ENCODE peak calls at places on chromosomes 5 and 9, in four cellular contexts. S is mammary epithelial cell, Q is adipocyte, M is lower lobe of right lung. N is an unnamed sample.

GRCh38 chr5:117741655-117742226 is 1167.1 kb upstream of the SEMA6A start:
- DNase-seq in S (no peak), M (no peak), Q (no peak), N (no peak)

GRCh38 chr9:135718616-135719015 is 16.6 kb downstream of the KCNT1 start:
- DNase-seq in M (no peak), S (peak), Q (peak), N (no peak)

GRCh38 chr9:89549031-89549644 is 51.2 kb upstream of the SEMA4D start:
- DNase-seq in M (peak), Q (peak), S (peak), N (peak)

GRCh38 chr5:73120222-73121108 is at the start of gene TMEM171:
- DNase-seq in M (peak), S (peak), Q (peak), N (peak)

GRCh38 chr5:91636351-91636750 is 253.2 kb upstream of the ARRDC3 start:
- DNase-seq in M (no peak), Q (no peak), S (no peak), N (no peak)

GRCh38 chr5:128649183-128649582 is 111.1 kb upstream of the FBN2 start:
- DNase-seq in Q (peak), S (no peak), M (no peak), N (no peak)

GRCh38 chr9:96176901-96177718 is 124.9 kb downstream of the HSD17B3 start:
- DNase-seq in S (no peak), M (no peak), Q (no peak), N (no peak)

GRCh38 chr9:479316-479715 is 264.7 kb downstream of the DOCK8 start:
- DNase-seq in M (no peak), Q (no peak), S (peak), N (no peak)

GRCh38 chr5:64836190-64836750 is 67.5 kb downstream of the CWC27 start:
- DNase-seq in M (no peak), Q (peak), S (no peak), N (no peak)

GRCh38 chr9:5478214-5478613 is 27.9 kb downstream of the CD274 start:
- DNase-seq in Q (no peak), S (no peak), M (no peak), N (no peak)

GRCh38 chr5:12623408-12623807 is 719.2 kb upstream of the CTNND2 start:
- DNase-seq in Q (no peak), S (no peak), M (no peak), N (no peak)

GRCh38 chr5:66903709-66904108 is 292.9 kb downstream of the CD180 start:
- DNase-seq in M (no peak), S (no peak), Q (no peak), N (no peak)

GRCh38 chr5:58893551-58893950 is 310.7 kb downstream of the RAB3C start:
- DNase-seq in Q (no peak), M (no peak), S (peak), N (no peak)

DNA sequence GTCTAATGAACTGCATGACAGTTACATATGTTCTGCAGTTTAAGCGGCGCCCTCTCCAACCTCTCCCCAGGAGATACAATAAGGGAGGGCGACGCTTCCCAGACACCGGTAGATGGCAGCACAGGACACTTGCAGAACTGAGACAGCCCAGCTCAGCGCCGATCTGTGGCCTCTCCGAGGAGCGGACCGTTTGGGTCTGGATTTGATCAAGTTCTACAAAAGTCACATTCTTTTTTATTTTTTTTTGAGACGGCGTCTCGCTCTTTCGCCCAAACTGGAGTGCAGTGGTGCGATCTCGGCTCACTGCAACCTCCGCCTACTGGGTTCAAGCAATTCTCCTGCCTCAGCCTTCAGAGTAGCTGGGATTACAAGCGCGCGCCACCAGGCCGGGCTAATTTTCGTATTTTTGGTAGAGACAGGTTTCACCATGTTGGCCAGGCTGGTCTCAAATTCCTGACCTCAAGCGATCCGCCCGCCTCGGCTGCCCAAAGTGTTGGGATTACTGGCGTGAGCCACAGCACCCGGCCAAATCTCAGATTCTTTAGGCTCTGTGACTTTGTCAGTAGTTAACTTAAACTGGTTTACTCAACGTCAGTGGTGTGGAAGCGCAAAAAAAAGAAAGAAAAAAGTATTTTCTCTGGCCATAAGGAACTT is 1.4 kb upstream of the ATOSB start:
- DNase-seq in S (peak), M (peak), Q (peak), N (peak)
- H3K4me3 ChIP-seq in S (peak), M (peak), Q (peak), N (peak)

GRCh38 chr9:95091574-95091970 is 225.9 kb downstream of the FANCC start:
- DNase-seq in Q (peak), M (no peak), S (peak), N (no peak)

GRCh38 chr9:95091971-95092320 is 225.6 kb downstream of the FANCC start:
- DNase-seq in Q (no peak), S (no peak), M (no peak), N (no peak)

GRCh38 chr9:95094002-95094401 is 223.5 kb downstream of the FANCC start:
- DNase-seq in Q (no peak), M (no peak), S (no peak), N (no peak)

GRCh38 chr9:95090871-95091573 is 226.5 kb downstream of the FANCC start:
- DNase-seq in M (no peak), Q (no peak), S (no peak), N (no peak)

DNA sequence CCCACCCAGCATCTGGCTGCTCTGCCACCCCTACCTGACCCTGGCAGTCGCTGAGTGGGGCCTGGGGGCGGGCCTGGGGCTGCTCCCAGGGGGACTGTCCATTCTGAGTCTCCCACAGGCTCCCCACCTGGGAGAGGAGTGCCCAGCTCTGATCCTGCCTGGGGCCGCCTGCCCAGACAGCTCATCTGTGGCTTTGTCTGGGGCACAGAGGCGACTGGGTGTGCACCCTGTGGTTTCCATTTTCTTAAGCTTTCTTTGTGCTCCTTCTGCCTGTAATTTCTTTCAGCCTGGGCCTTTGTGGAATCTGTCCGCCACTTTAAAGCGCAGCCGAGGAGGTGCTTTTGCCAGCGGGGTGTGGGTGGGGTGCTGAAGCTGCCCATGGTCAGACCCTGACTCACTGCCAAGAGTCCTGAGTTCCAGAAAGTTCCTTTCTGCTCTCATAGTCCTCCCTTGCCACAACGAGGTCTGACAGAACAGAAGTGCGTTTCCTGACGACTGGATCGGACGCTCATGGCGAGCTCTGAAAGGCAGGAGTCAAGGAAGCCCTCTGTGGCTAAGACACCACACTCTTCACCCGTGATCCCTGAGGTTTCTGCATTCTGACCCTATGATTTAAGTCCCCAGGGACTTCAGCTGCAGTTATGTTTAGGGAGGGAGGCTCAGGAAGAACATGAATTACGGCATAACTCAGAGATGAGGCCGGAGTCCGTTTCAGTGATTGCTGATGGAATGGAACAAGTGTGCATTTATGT is 225.0 kb downstream of the FANCC start:
- DNase-seq in S (peak), Q (peak), M (no peak), N (no peak)
- H3K4me3 ChIP-seq in S (no peak), Q (no peak), M (no peak), N (no peak)

DNA sequence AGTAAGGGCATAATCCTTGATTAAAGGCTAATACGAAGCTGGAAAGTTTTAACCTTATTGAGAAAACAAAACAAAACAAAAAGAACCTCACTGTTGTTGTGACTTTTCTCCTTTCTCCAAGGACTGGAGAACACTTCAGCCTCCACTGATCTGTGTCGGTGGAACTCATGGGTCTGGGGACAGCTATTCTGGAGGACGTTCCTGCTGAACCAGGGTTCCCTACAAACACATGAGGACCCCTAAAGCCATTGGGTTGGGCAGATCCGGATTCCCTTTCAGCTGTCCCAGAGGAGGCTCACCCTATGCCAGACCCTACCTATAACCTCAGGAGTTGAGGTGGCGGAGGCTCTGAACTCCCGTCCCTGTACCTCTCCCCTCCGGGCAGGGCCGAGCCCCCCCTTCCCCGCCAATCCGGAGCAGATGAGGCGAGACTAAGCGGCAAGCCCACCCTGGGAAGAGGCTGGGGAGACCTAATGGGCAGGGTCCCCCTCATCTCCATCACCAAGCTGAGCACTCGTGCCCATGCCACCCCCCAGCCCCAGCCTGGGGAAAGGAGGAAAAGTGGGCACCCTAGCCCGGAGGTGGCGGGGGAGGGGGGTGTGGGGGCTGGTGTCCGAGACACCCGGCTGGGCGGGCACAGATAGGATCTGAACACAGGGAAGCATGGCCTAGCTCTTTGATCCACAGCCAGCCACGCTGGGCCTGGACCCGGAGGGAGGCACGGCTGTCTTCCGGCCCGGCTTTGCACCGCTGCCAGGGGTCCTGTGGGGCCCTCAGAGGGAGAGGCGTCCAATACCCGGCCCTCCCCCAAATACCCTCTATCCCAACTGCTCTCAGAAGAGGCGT is 1.5 kb upstream of the TCF7 start:
- DNase-seq in M (no peak), Q (no peak), S (no peak), N (peak)
- H3K4me3 ChIP-seq in M (peak), Q (peak), S (no peak), N (no peak)

GRCh38 chr5:151696470-151697061 is 9.9 kb upstream of the SPARC start:
- DNase-seq in S (peak), M (no peak), Q (peak), N (peak)
- H3K4me3 ChIP-seq in S (no peak), M (no peak), Q (peak), N (no peak)

DNA sequence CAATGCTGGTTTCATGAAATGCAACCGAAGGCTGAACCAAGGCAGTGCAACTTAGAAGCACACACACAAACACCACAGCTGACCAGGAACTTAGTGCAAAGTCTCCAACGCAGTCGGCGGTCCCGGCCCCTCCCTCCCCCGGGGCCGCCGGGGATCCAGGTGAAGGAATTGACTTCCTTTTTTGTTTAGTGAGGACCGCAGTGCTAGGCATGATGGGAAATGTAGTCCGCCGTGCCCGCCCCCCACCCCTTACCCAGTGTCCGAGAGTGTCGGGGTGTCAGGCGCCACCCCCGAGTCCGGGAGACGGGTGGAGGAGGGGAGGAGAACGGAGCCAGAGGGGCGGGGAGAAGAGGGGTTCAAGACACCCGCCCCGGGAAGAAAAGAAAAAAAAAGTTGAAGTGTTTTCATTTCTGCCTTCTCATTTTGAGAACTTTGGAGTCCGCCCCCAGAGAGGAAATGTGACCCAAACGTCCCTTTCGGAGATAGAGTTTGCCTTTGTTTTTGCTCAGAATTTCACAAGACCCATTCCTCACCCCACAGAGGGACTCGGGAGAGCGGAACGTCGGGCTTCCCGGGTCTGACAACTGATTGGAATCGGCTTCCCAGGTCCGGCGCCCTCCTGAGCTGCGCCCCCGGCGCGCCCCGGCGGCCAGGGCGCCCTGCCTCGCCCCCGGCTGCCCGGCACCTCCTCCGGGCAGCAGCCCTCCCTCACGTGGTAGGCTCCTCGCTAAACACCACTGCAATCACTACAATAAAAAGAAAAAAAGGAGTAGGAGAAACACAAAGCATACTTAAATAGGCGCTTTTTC is 2.0 kb downstream of the IER5L start:
- DNase-seq in M (peak), S (peak), Q (peak), N (peak)
- H3K4me3 ChIP-seq in M (peak), S (peak), Q (peak), N (peak)

GRCh38 chr9:125752070-125752628 is 5.0 kb downstream of the PBX3 start:
- DNase-seq in M (no peak), S (peak), Q (no peak), N (no peak)
- H3K4me3 ChIP-seq in M (no peak), S (peak), Q (no peak), N (no peak)

GRCh38 chr9:15641301-15641700 is 88.5 kb downstream of the CCDC171 start:
- DNase-seq in S (no peak), M (no peak), Q (peak), N (no peak)
- H3K4me3 ChIP-seq in S (no peak), M (no peak), Q (no peak), N (no peak)

GRCh38 chr5:136031713-136032112 is 2.9 kb downstream of the TGFBI start:
- DNase-seq in S (no peak), Q (peak), M (no peak), N (no peak)
- H3K4me3 ChIP-seq in S (no peak), Q (peak), M (no peak), N (no peak)

DNA sequence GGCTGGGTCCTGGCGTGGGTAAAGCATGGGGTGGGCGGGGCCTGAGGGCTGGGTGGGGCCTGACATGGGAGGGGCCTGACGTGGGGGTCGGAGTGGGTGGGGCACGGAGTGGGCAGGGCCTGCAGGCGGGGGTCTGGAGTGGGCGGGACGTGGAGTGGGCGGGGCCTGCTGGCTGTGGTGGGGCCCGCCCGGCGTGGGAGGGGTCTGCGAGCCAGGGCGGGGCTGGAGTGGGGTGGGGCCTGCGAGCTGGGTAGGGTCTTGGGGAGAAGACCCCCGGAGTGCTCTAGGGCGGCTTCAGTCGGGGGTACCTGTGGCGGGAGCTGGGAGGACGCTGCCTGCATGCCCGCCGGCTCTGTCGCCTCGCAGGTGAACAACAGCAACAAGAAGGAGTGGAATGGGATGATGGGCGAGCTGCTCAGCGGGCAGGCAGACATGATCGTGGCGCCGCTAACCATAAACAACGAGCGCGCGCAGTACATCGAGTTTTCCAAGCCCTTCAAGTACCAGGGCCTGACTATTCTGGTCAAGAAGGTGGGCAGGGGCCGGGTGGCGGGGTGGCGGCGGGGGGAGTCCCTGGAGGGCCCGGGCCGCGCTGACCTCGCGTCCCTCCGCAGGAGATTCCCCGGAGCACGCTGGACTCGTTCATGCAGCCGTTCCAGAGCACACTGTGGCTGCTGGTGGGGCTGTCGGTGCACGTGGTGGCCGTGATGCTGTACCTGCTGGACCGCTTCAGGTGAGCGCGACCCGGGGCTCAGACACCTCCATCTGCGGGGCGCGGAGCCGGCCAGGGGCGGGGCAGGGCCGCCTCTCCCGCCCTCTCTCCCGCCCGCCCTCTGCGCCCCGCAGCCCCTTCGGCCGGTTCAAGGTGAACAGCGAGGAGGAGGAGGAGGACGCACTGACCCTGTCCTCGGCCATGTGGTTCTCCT is 8.0 kb downstream of the LRRC26 start:
- DNase-seq in Q (no peak), S (no peak), M (no peak), N (no peak)
- H3K4me3 ChIP-seq in Q (no peak), S (no peak), M (no peak), N (no peak)

GRCh38 chr5:171391996-171392577 is 4.4 kb downstream of the NPM1 start:
- DNase-seq in M (no peak), Q (no peak), S (no peak), N (no peak)
- H3K4me3 ChIP-seq in M (no peak), Q (peak), S (no peak), N (no peak)

N was measured in left lung.